ENCODE peak calls at places on chromosomes 12 and 14, in five cellular contexts. C is breast epithelium, F is aorta, A is MM.1S, L is GM23248. Z is an unnamed sample.

GRCh38 chr14:77825895-77826519 is 26.1 kb downstream of the ADCK1 start:
- DNase-seq in F (no peak), A (no peak), C (no peak), L (no peak), Z (no peak)

GRCh38 chr12:45725631-45726593 is 3.6 kb upstream of the ARID2 start:
- DNase-seq in C (no peak), A (peak; percentile 62), L (peak; percentile 66), F (no peak), Z (peak; percentile 70)

GRCh38 chr14:63134801-63135200 is 69.4 kb upstream of the RHOJ start:
- DNase-seq in A (no peak), F (no peak), C (no peak), L (peak; percentile 0), Z (no peak)

GRCh38 chr12:43284441-43284840 is 267.6 kb downstream of the ADAMTS20 start:
- DNase-seq in F (no peak), C (no peak), A (no peak), L (peak; percentile 31), Z (no peak)

GRCh38 chr14:51331651-51332367 is 91.8 kb downstream of the TMX1 start:
- DNase-seq in C (no peak), F (no peak), A (no peak), L (no peak), Z (no peak)

GRCh38 chr12:54265364-54265812 is 14.5 kb downstream of the CBX5 start:
- DNase-seq in C (no peak), L (no peak), F (no peak), A (no peak), Z (no peak)

GRCh38 chr12:83996671-83997070 is 915.9 kb downstream of the SLC6A15 start:
- DNase-seq in C (no peak), F (no peak), L (peak; percentile 47), A (no peak), Z (no peak)

GRCh38 chr14:53152909-53153701 is at the start of gene DDHD1:
- DNase-seq in A (peak; percentile 71), L (peak; percentile 86), C (peak; percentile 54), F (peak; percentile 91), Z (peak; percentile 91)

GRCh38 chr14:50647753-50648152 is 20.4 kb downstream of the SAV1 start:
- DNase-seq in C (no peak), L (peak; percentile 53), F (no peak), A (no peak), Z (no peak)

GRCh38 chr14:61628192-61628591 is 67.1 kb upstream of the HIF1A start:
- DNase-seq in L (peak; percentile 39), C (no peak), A (no peak), F (no peak), Z (no peak)

GRCh38 chr12:51460519-51460918 is 35.9 kb downstream of the SLC4A8 start:
- DNase-seq in F (no peak), L (no peak), A (no peak), C (no peak), Z (no peak)

GRCh38 chr12:91493308-91493707 is 310.7 kb upstream of the DCN start:
- DNase-seq in C (no peak), F (no peak), A (no peak), L (no peak), Z (no peak)

GRCh38 chr14:76201162-76201561 is 49.4 kb downstream of the GPATCH2L start:
- DNase-seq in F (no peak), C (no peak), L (peak; percentile 88), A (no peak), Z (no peak)

GRCh38 chr12:13595536-13596450 is 385.6 kb downstream of the GRIN2B start:
- DNase-seq in A (no peak), F (no peak), C (no peak), L (no peak), Z (no peak)

GRCh38 chr14:57085801-57086200 is 182.9 kb downstream of the EXOC5 start:
- DNase-seq in A (no peak), F (no peak), L (no peak), C (no peak), Z (no peak)

GRCh38 chr12:130990034-130990433 is 36.3 kb downstream of the ADGRD1 start:
- DNase-seq in L (peak; percentile 35), C (no peak), A (no peak), F (peak; percentile 73), Z (no peak)

GRCh38 chr14:91835920-91836843 is 31.2 kb downstream of the TC2N start:
- DNase-seq in L (peak; percentile 20), F (peak; percentile 94), C (peak; percentile 96), A (no peak), Z (peak; percentile 84)

GRCh38 chr12:5335059-5335458 is 96.8 kb upstream of the NTF3 start:
- DNase-seq in C (no peak), A (no peak), L (peak; percentile 29), F (no peak), Z (no peak)

GRCh38 chr14:23478109-23478698 is 8.7 kb downstream of the NGDN start:
- DNase-seq in C (no peak), L (peak; percentile 75), A (peak; percentile 49), F (no peak), Z (peak; percentile 52)

GRCh38 chr12:71663561-71664410 is at the start of the genes THAP2 and ZFC3H1:
- DNase-seq in A (peak; percentile 100), L (peak; percentile 100), F (peak; percentile 95), C (peak; percentile 90), Z (peak; percentile 90)

GRCh38 chr12:101671157-101671791 is 26.2 kb upstream of the CHPT1 start:
- DNase-seq in A (peak; percentile 51), L (no peak), F (no peak), C (no peak), Z (no peak)

GRCh38 chr12:110317921-110318320 is 36.9 kb downstream of the ATP2A2 start:
- DNase-seq in F (no peak), A (no peak), L (peak; percentile 87), C (no peak), Z (no peak)

GRCh38 chr12:94565683-94566082 is 84.7 kb downstream of the TMCC3 start:
- DNase-seq in A (no peak), F (no peak), L (no peak), C (no peak), Z (no peak)

GRCh38 chr14:20478915-20479314 is 9.7 kb downstream of the PNP start:
- DNase-seq in F (no peak), C (no peak), L (no peak), A (no peak), Z (no peak)

GRCh38 chr14:20482382-20482781 is 13.2 kb downstream of the PNP start:
- DNase-seq in F (no peak), C (no peak), L (no peak), A (no peak), Z (no peak)

GRCh38 chr14:20472566-20473206 is 3.5 kb downstream of the PNP start:
- DNase-seq in L (no peak), C (no peak), A (no peak), F (no peak), Z (no peak)

GRCh38 chr14:20477211-20477876 is 8.1 kb downstream of the PNP start:
- DNase-seq in C (peak; percentile 67), L (peak; percentile 39), F (no peak), A (no peak), Z (no peak)

DNA sequence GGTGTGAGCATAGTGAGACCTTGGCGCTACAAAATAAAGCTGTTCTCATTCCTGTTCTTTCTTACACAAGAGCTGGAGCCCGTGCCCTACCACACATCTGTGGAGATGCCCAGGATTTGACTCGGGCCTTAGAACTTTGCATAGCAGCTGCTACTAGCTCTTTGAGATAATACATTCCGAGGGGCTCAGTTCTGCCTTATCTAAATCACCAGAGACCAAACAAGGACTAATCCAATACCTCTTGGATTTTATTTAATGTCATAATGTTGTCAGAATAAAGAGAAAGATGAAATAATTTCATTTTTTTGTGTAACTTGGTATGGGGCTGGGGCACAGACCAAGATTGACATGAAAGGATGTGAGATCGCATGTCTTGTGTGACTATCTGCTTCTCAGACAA is 7.6 kb downstream of the PNP start:
- DNase-seq in L (no peak), F (no peak), C (no peak), A (no peak), Z (no peak)
- H3K4me3 ChIP-seq in L (no peak overlapping the region), F (no peak overlapping the region), C (no peak overlapping the region), A (no peak overlapping the region), Z (peak overlapping the region; percentile 61)

GRCh38 chr12:119204137-119204536 is 25.4 kb downstream of the HSPB8 start:
- DNase-seq in A (no peak), L (no peak), C (no peak), F (no peak), Z (no peak)

GRCh38 chr12:119206348-119207075 is 27.8 kb downstream of the HSPB8 start:
- DNase-seq in L (no peak), C (no peak), A (no peak), F (no peak), Z (no peak)

GRCh38 chr12:119204716-119205285 is 26.1 kb downstream of the HSPB8 start:
- DNase-seq in L (no peak), F (no peak), A (no peak), C (no peak), Z (no peak)

GRCh38 chr12:119208626-119209061 is 29.9 kb downstream of the HSPB8 start:
- DNase-seq in C (peak; percentile 54), A (no peak), F (peak; percentile 83), L (peak; percentile 83), Z (no peak)

DNA sequence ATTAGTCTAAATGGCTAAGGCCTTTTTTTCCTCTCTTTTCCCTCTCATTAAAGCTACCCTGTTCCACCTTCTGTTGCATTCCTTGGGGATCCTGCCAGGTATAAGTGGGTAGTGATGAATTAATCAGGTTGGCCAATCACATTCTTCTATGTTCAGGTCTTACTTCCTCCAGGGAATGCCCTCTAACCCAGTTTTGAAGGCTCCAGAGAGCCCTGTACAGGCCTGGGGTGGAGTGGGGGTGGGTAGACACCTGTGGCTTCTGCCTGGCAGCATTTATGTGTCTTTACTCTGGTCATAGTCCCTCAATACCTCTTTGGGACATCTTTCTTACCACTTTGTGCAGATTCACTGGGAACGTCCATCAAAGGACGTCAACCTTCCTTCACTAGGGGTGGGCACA is 28.4 kb downstream of the HSPB8 start:
- DNase-seq in L (no peak), A (no peak), F (no peak), C (no peak), Z (no peak)
- H3K27ac ChIP-seq in L (no peak overlapping the region), A (no peak overlapping the region), F (no peak overlapping the region), C (peak overlapping the region; percentile 58), Z (no peak overlapping the region)

DNA sequence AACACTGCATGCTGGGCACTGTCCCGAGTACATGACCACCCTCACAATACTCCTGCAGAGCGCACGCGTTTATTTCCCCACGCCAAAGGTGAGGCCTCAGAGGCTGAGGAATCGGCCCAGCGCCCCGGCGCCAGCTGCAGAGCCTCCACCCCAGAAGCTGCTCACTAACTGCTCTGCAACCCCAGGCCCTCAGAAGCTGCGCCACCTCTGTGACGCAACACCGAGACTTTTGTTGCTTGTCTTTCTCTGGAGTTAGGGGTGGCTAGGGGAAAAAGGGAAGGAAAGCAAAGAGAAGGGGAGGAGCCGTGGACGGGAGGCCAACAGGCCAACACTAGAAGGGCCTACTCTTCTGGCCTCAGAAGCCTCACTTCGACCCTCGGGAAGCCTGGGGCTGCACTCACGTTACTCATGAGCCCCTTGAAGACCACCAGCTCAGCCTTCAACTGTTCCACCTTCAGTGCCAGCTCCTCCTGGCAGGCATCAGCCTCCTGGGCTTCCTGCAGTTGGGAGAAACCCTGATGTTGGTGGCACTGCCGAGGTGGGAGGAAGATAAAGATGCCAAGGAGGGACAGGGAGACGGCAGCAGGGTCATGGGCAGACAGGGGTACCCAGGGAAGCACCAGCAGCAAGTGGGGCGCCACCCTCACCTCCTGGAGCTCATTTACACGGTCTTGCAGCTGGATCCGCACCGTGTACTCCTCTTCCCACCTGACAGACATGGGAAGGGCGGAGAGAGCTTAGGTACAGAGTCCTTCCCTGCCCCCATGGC is 5.4 kb downstream of the IFFO1 start:
- DNase-seq in L (no peak), F (no peak), A (no peak), C (no peak), Z (no peak)
- H3K4me3 ChIP-seq in L (peak overlapping the region; percentile 61), F (no peak overlapping the region), A (no peak overlapping the region), C (peak overlapping the region; percentile 14), Z (no peak overlapping the region)

GRCh38 chr14:32028599-32028998 is 48.5 kb upstream of the ARHGAP5 start:
- DNase-seq in C (no peak), L (peak; percentile 33), F (no peak), A (no peak), Z (no peak)
- H3K27ac ChIP-seq in C (peak overlapping the region; percentile 54), L (no peak overlapping the region), F (no peak overlapping the region), A (no peak overlapping the region), Z (no peak overlapping the region)